ENCODE peak calls at places on chromosomes 1 and 21, in seven cellular contexts. K, U, V, B, R, M and Y are unnamed samples.
A peak's percentile ranks its signal among the peaks of the same experiment; 100 is the strongest.

GRCh38 chr1:16983649-16984048 is 3.2 kb upstream of the MFAP2 start:
- DNase-seq in K (no peak), U (no peak), V (no peak), B (peak; percentile 45), R (no peak), M (no peak), Y (no peak)

GRCh38 chr21:14121719-14122118 is 89.0 kb downstream of the LIPI start:
- DNase-seq in K (no peak), U (no peak), V (no peak), B (no peak), R (no peak), M (no peak), Y (no peak)

GRCh38 chr21:15319727-15320126 is 254.9 kb upstream of the NRIP1 start:
- DNase-seq in K (no peak), U (no peak), V (no peak), B (no peak), R (no peak), M (no peak), Y (no peak)

GRCh38 chr1:93082313-93082712 is 3.2 kb downstream of the MTF2 start:
- DNase-seq in K (no peak), U (no peak), V (no peak), B (no peak), R (no peak), M (no peak), Y (no peak)

GRCh38 chr1:18328803-18329202 is 151.9 kb upstream of the KLHDC7A start:
- DNase-seq in K (no peak), U (no peak), V (no peak), B (no peak), R (no peak), M (no peak), Y (no peak)

GRCh38 chr21:46110499-46111192 is 12.7 kb downstream of the COL6A2 start:
- DNase-seq in K (no peak), U (no peak), V (peak; percentile 36), B (peak; percentile 52), R (peak; percentile 39), M (no peak), Y (peak; percentile 13)

GRCh38 chr21:14737278-14737677 is 191.2 kb upstream of the SAMSN1 start:
- DNase-seq in K (no peak), U (no peak), V (no peak), B (no peak), R (no peak), M (no peak), Y (no peak)

GRCh38 chr1:29527314-29528004 is 291.1 kb downstream of the PTPRU start:
- DNase-seq in K (no peak), U (no peak), V (no peak), B (no peak), R (no peak), M (no peak), Y (no peak)

GRCh38 chr1:62869217-62869754 is 85.4 kb downstream of the ATG4C start:
- DNase-seq in K (no peak), U (no peak), V (no peak), B (no peak), R (no peak), M (no peak), Y (no peak)

GRCh38 chr1:180765156-180765555 is 133.3 kb downstream of the XPR1 start:
- DNase-seq in K (peak; percentile 69), U (no peak), V (no peak), B (no peak), R (no peak), M (no peak), Y (no peak)

GRCh38 chr1:223776075-223776814 is 63.9 kb downstream of the CAPN2 start:
- DNase-seq in K (peak; percentile 91), U (no peak), V (peak; percentile 83), B (no peak), R (no peak), M (peak; percentile 70), Y (peak; percentile 85)

GRCh38 chr1:234272656-234273312 is 100.5 kb upstream of the COA6 start:
- DNase-seq in K (no peak), U (no peak), V (no peak), B (no peak), R (no peak), M (no peak), Y (no peak)

GRCh38 chr21:17293194-17293593 is 219.6 kb upstream of the CXADR start:
- DNase-seq in K (no peak), U (no peak), V (no peak), B (no peak), R (no peak), M (no peak), Y (no peak)

GRCh38 chr1:1091344-1092148 is 17.4 kb upstream of the RNF223 start:
- DNase-seq in K (no peak), U (no peak), V (no peak), B (peak; percentile 51), R (peak; percentile 38), M (no peak), Y (no peak)

GRCh38 chr1:167605576-167605975 is 24.5 kb upstream of the RCSD1 start:
- DNase-seq in K (no peak), U (no peak), V (no peak), B (no peak), R (no peak), M (peak; percentile 8), Y (no peak)

GRCh38 chr21:17119466-17120297 is 393.2 kb upstream of the CXADR start:
- DNase-seq in K (no peak), U (no peak), V (no peak), B (no peak), R (no peak), M (no peak), Y (no peak)

GRCh38 chr1:154405762-154406571 is 824 bp downstream of the IL6R start:
- DNase-seq in K (peak; percentile 72), U (peak; percentile 24), V (peak; percentile 45), B (peak; percentile 75), R (no peak), M (peak; percentile 80), Y (peak; percentile 91)

GRCh38 chr1:172531412-172531811 is 1.5 kb upstream of the SUCO start:
- DNase-seq in K (no peak), U (no peak), V (no peak), B (no peak), R (no peak), M (no peak), Y (no peak)

GRCh38 chr1:22142315-22143064 is 407 bp downstream of the WNT4 start:
- DNase-seq in K (no peak), U (no peak), V (peak; percentile 58), B (peak; percentile 64), R (no peak), M (peak; percentile 67), Y (peak; percentile 35)

GRCh38 chr1:235648407-235648907 is 1.1 kb downstream of the GNG4 start:
- DNase-seq in K (no peak), U (no peak), V (peak; percentile 53), B (no peak), R (no peak), M (no peak), Y (no peak)

GRCh38 chr1:245869847-245870246 is 637.2 kb downstream of the SMYD3 start:
- DNase-seq in K (no peak), U (no peak), V (peak; percentile 50), B (no peak), R (no peak), M (peak; percentile 93), Y (no peak)

GRCh38 chr1:59180715-59181114 is 116.2 kb upstream of the FGGY start:
- DNase-seq in K (peak; percentile 30), U (no peak), V (no peak), B (no peak), R (no peak), M (no peak), Y (peak; percentile 71)

GRCh38 chr1:156050376-156050775 is 3.2 kb downstream of the UBQLN4 start:
- DNase-seq in K (no peak), U (no peak), V (no peak), B (no peak), R (no peak), M (peak; percentile 43), Y (no peak)

DNA sequence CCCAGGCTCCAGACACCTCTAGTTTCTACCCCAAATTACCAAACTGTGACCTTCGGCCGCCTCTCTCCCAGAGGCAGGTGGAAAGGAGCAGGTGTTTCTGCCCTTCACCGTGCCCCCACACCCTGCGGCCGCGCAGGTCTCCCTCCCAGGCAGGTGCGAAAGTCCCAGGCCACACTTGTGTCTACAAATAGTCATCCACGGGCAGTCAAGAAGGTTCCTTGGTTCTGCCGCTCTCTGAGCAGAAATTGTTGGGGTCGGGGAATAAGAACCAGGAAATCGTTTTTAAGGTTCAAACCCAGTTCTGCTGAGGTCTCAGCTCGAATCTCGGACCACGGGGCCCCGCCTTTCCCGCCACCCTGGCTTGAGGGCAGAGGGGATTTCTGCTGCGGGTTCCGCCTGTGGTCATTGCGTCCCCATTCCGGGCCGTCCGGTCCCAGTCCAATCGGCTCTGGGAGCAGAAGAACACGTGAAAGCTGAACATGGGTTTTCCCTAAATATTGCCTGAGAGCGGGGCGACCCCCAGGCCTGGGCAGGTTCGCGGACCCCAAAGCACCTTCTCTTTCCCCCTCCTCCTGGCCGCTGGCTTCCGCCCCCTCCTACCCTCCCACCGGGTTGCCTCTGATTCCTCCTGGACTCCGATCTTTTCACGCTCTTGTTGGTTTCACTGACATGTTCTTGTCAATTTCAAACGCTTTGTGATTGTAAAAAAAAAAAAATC is 1.2 kb upstream of the ATF3 start:
- DNase-seq in K (no peak), U (no peak), V (no peak), B (peak; percentile 58), R (no peak), M (peak; percentile 91), Y (peak; percentile 64)
- H3K18ac ChIP-seq in K (no peak overlapping the region), U (peak overlapping the region; percentile 61), V (no peak overlapping the region), B (peak overlapping the region; percentile 85), R (peak overlapping the region; percentile 92), M (peak overlapping the region; percentile 97), Y (peak overlapping the region; percentile 63)

GRCh38 chr1:45410850-45411509 is 70.7 kb upstream of the MUTYH start:
- DNase-seq in K (no peak), U (no peak), V (no peak), B (no peak), R (no peak), M (peak; percentile 73), Y (no peak)
- H3K18ac ChIP-seq in K (no peak overlapping the region), U (no peak overlapping the region), V (no peak overlapping the region), B (no peak overlapping the region), R (no peak overlapping the region), M (no peak overlapping the region), Y (no peak overlapping the region)

GRCh38 chr1:109397451-109398342 is at the start of gene SORT1:
- DNase-seq in K (peak; percentile 83), U (peak; percentile 96), V (peak; percentile 99), B (peak; percentile 93), R (peak; percentile 99), M (peak; percentile 64), Y (peak; percentile 90)

GRCh38 chr1:109400035-109400655 is 2.4 kb upstream of the SORT1 start:
- DNase-seq in K (no peak), U (no peak), V (no peak), B (no peak), R (no peak), M (no peak), Y (no peak)

GRCh38 chr1:109396971-109397370 is 747 bp downstream of the SORT1 start:
- DNase-seq in K (no peak), U (no peak), V (peak; percentile 19), B (no peak), R (no peak), M (peak; percentile 19), Y (peak; percentile 19)

GRCh38 chr1:109399326-109399957 is 1.7 kb upstream of the SORT1 start:
- DNase-seq in K (peak; percentile 59), U (peak; percentile 76), V (peak; percentile 57), B (no peak), R (no peak), M (peak; percentile 93), Y (peak; percentile 68)

GRCh38 chr1:109398343-109399225 is 866 bp upstream of the SORT1 start:
- DNase-seq in K (no peak), U (no peak), V (no peak), B (no peak), R (no peak), M (peak; percentile 48), Y (no peak)
- H3K18ac ChIP-seq in K (no peak overlapping the region), U (peak overlapping the region; percentile 8), V (peak overlapping the region; percentile 39), B (peak overlapping the region; percentile 15), R (peak overlapping the region; percentile 21), M (no peak overlapping the region), Y (no peak overlapping the region)

GRCh38 chr21:42079008-42079938 is 8.2 kb downstream of the UMODL1 start:
- DNase-seq in K (no peak), U (no peak), V (no peak), B (no peak), R (no peak), M (no peak), Y (no peak)
- H3K18ac ChIP-seq in K (no peak overlapping the region), U (peak overlapping the region; percentile 16), V (peak overlapping the region; percentile 35), B (no peak overlapping the region), R (peak overlapping the region; percentile 30), M (no peak overlapping the region), Y (peak overlapping the region; percentile 44)